ENCODE peak calls at places on chromosome 2, in seven cellular contexts. Y is cardiac fibroblast, C is MM.1S, N is colonic mucosa, P is mammary epithelial cell, V is GM12865, E is fibroblast of lung. F is an unnamed sample.

GRCh38 chr2:238370482-238371372 is 50.4 kb downstream of the TRAF3IP1 start:
- DNase-seq in C (peak; percentile 50), P (peak; percentile 51), Y (peak; percentile 80), V (peak; percentile 74), N (peak; percentile 73), E (peak; percentile 58), F (no peak)

GRCh38 chr2:109260886-109261700 is 132.1 kb downstream of the SH3RF3 start:
- DNase-seq in E (no peak), Y (peak; percentile 40), V (peak; percentile 35), C (peak; percentile 28), P (peak; percentile 6), N (peak; percentile 40), F (no peak)

GRCh38 chr2:170932948-170933347 is 3.9 kb downstream of the GORASP2 start:
- DNase-seq in P (no peak), E (no peak), Y (no peak), C (no peak), V (no peak), N (no peak), F (no peak)

GRCh38 chr2:235171511-235172130 is 219.8 kb downstream of the SH3BP4 start:
- DNase-seq in Y (peak; percentile 89), N (no peak), V (no peak), E (peak; percentile 76), C (no peak), P (peak; percentile 54), F (no peak)

GRCh38 chr2:114784046-114784445 is 341.6 kb downstream of the DPP10 start:
- DNase-seq in P (no peak), N (no peak), V (no peak), Y (no peak), E (no peak), C (no peak), F (no peak)

GRCh38 chr2:158932246-158932645 is 36.2 kb upstream of the TANC1 start:
- DNase-seq in V (no peak), Y (peak; percentile 50), C (no peak), E (peak; percentile 70), N (no peak), P (no peak), F (no peak)

GRCh38 chr2:54627973-54628372 is 95.5 kb upstream of the EML6 start:
- DNase-seq in Y (no peak), P (no peak), C (no peak), E (no peak), V (no peak), N (no peak), F (no peak)

GRCh38 chr2:55843096-55843991 is 80.2 kb downstream of the EFEMP1 start:
- DNase-seq in E (peak; percentile 96), C (no peak), V (no peak), Y (peak; percentile 95), P (peak; percentile 92), N (peak; percentile 70), F (no peak)

GRCh38 chr2:222952204-222952603 is 91.4 kb downstream of the ACSL3 start:
- DNase-seq in P (no peak), C (peak; percentile 52), E (no peak), N (no peak), V (no peak), Y (no peak), F (no peak)

GRCh38 chr2:184053326-184053725 is 545.0 kb upstream of the ZNF804A start:
- DNase-seq in C (no peak), E (peak; percentile 3), Y (no peak), N (peak; percentile 83), V (no peak), P (peak; percentile 2), F (no peak)

GRCh38 chr2:50791271-50791670 is 240.7 kb downstream of the NRXN1 start:
- DNase-seq in N (no peak), P (no peak), V (no peak), Y (no peak), C (no peak), E (no peak), F (no peak)

GRCh38 chr2:40244251-40245010 is 207.5 kb downstream of the SLC8A1 start:
- DNase-seq in C (peak; percentile 45), E (peak; percentile 82), P (peak; percentile 46), V (peak; percentile 53), N (peak; percentile 65), Y (peak; percentile 85), F (no peak)

GRCh38 chr2:225041871-225042799 is at the start of gene DOCK10:
- DNase-seq in V (peak; percentile 52), Y (peak; percentile 68), N (peak; percentile 56), C (peak; percentile 46), P (peak; percentile 29), E (peak; percentile 70), F (no peak)

GRCh38 chr2:169933124-169933711 is 106.0 kb downstream of the UBR3 start:
- DNase-seq in E (peak; percentile 22), V (peak; percentile 45), P (peak; percentile 12), N (no peak), Y (peak; percentile 74), C (peak; percentile 45), F (peak; percentile 5)

GRCh38 chr2:40746150-40746549 is 294.3 kb upstream of the SLC8A1 start:
- DNase-seq in Y (no peak), C (peak; percentile 12), N (no peak), V (peak; percentile 36), E (no peak), P (no peak), F (no peak)

GRCh38 chr2:226495466-226496161 is 304.0 kb downstream of the IRS1 start:
- DNase-seq in V (no peak), Y (no peak), P (no peak), C (no peak), E (no peak), N (no peak), F (no peak)

GRCh38 chr2:85801871-85802270 is 48.1 kb downstream of the ATOH8 start:
- DNase-seq in N (no peak), P (no peak), V (no peak), Y (no peak), C (no peak), E (no peak), F (no peak)

GRCh38 chr2:94622113-94622618 is 249.1 kb upstream of the TEKT4 start:
- DNase-seq in V (no peak), N (no peak), Y (no peak), P (no peak), C (no peak), E (peak; percentile 0), F (no peak)

GRCh38 chr2:65055427-65056214 is 595 bp upstream of the CEP68 start:
- DNase-seq in P (no peak), V (peak; percentile 78), E (no peak), N (no peak), Y (no peak), C (peak; percentile 79), F (no peak)

GRCh38 chr2:9463698-9464034 is 10.7 kb upstream of the IAH1 start:
- DNase-seq in E (peak; percentile 65), P (no peak), C (no peak), N (no peak), V (no peak), Y (peak; percentile 21), F (no peak)

GRCh38 chr2:238302751-238303150 is 14.3 kb upstream of the PER2 start:
- DNase-seq in P (no peak), N (no peak), V (no peak), Y (no peak), E (no peak), C (no peak), F (no peak)

DNA sequence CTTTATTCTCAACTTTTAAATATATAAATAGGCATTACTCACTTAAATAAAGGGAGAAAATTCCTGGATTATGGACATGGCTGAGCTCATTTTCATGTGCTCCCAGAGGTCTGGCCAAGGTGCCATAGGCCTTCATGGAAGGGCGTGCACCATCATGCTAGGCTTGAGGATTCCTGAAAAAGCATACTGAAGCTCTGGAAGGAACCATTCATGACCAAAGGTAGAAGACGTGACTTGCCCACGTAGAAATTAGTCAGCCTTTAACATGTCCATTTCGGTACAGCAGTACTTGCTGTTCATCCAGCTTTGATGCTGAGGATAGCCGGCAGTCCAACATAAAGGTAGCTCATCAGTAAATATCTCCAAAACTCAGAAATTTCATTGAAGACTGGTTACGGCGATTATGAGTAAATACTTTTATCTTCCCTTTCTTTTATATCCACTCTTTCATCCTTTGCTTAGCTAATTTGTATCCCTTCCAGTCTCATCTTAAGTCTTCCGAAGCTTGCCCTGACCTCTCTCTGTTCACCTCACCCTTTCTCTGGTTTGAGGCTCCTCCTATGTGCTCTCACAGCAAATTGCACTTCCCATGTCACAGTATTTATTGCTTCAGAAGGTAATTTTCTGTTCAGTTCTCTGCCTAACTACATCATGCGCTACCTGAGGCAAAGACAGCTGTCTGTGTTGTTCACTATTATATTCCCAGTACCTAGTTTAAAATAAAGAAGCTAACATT is 32.3 kb upstream of the ASNSD1 start:
- DNase-seq in Y (peak; percentile 41), N (no peak), C (no peak), P (no peak), V (no peak), E (no peak), F (no peak)
- TF ChIP-seq CTCF in Y (no peak), N (no peak), C (no peak), P (no peak), V (no peak), E (no peak), F (no peak)

GRCh38 chr2:161418715-161419337 is 2.7 kb downstream of the TBR1 start:
- DNase-seq in P (no peak), C (no peak), N (peak; percentile 29), E (peak; percentile 19), Y (no peak), V (peak; percentile 27), F (no peak)
- H3K4me3 ChIP-seq in P (no peak overlapping the region), C (peak overlapping the region; percentile 28), N (no peak overlapping the region), E (peak overlapping the region; percentile 4), Y (no peak overlapping the region), V (peak overlapping the region; percentile 47), F (peak overlapping the region; percentile 9)

GRCh38 chr2:241763551-241764271 is 12.9 kb upstream of the GAL3ST2 start:
- DNase-seq in V (no peak), N (no peak), C (no peak), Y (no peak), E (no peak), P (no peak), F (no peak)
- TF ChIP-seq CTCF in V (no peak), N (no peak), C (no peak), Y (no peak), E (no peak), P (no peak), F (no peak)

GRCh38 chr2:208306291-208306690 is 40.2 kb downstream of the PIKFYVE start:
- DNase-seq in V (no peak), N (no peak), P (no peak), C (no peak), Y (peak; percentile 51), E (peak; percentile 26), F (no peak)

GRCh38 chr2:208315081-208315788 is 49.2 kb downstream of the PIKFYVE start:
- DNase-seq in P (peak; percentile 10), V (peak; percentile 71), Y (peak; percentile 72), C (no peak), N (no peak), E (peak; percentile 11), F (peak; percentile 77)

GRCh38 chr2:208311954-208312353 is 45.9 kb downstream of the PIKFYVE start:
- DNase-seq in N (no peak), V (peak; percentile 42), E (peak; percentile 13), P (peak; percentile 5), C (no peak), Y (peak; percentile 14), F (peak; percentile 22)

DNA sequence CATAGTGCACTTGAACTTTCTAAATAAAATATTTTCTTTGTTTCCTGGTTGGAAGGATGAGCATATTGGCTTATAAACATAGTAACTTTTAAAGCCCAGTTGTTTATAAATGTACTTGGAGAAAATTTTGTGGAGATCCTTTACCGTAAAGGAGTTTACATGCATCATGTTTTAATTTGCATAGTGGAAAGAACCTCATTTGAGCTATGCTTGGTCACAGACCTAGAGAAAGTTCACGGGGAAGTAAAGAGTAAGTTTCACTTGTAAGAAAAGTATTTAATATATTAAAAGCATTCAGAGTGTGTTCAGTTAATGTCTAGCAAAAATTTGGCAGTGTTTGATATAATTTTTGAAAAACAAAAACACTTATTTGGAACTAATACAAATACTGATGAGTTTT is 45.3 kb downstream of the PIKFYVE start:
- DNase-seq in V (peak; percentile 68), Y (no peak), C (no peak), E (no peak), P (no peak), N (no peak), F (peak; percentile 27)
- H3K4me3 ChIP-seq in V (peak overlapping the region; percentile 37), Y (no peak overlapping the region), C (no peak overlapping the region), E (no peak overlapping the region), P (no peak overlapping the region), N (no peak overlapping the region), F (no peak overlapping the region)